ENCODE peak calls at places on chromosomes 2 and 18, in four cellular contexts. A is HL-60, B is GM12878, M is K562. X is an unnamed sample.

GRCh38 chr18:31321719-31322118 is 3.8 kb downstream of the DSG1 start:
- DNase-seq in A (no peak), B (no peak), M (no peak), X (no peak)

GRCh38 chr2:195820867-195821565 is 164.0 kb downstream of the SLC39A10 start:
- DNase-seq in A (no peak), B (no peak), M (no peak), X (no peak)

GRCh38 chr2:217859926-217860325 is 142.9 kb downstream of the TNS1 start:
- DNase-seq in A (no peak), B (no peak), M (no peak), X (no peak)

GRCh38 chr2:118166242-118166641 is 78.0 kb downstream of the INSIG2 start:
- DNase-seq in A (no peak), B (no peak), M (no peak), X (no peak)

GRCh38 chr18:66571845-66572244 is 32.0 kb downstream of the CDH19 start:
- DNase-seq in A (no peak), B (no peak), M (no peak), X (no peak)

GRCh38 chr2:234954551-234954992 is 2.8 kb downstream of the SH3BP4 start:
- DNase-seq in A (no peak), B (no peak), M (no peak), X (no peak)

GRCh38 chr2:223469270-223470057 is 132.7 kb downstream of the SCG2 start:
- DNase-seq in A (no peak), B (no peak), M (no peak), X (no peak)

GRCh38 chr2:26727641-26728561 is 35.4 kb downstream of the KCNK3 start:
- DNase-seq in A (no peak), B (no peak), M (peak; percentile 55), X (peak; percentile 53)

GRCh38 chr2:66604911-66605310 is 170.0 kb downstream of the MEIS1 start:
- DNase-seq in A (no peak), B (no peak), M (no peak), X (no peak)

GRCh38 chr2:180449171-180449570 is 442.1 kb upstream of the CWC22 start:
- DNase-seq in A (no peak), B (no peak), M (no peak), X (no peak)

GRCh38 chr2:7020468-7020867 is 103.3 kb downstream of the RNF144A start:
- DNase-seq in A (no peak), B (no peak), M (no peak), X (no peak)

GRCh38 chr2:43776317-43776716 is 2.5 kb downstream of the DYNC2LI1 start:
- DNase-seq in A (no peak), B (no peak), M (no peak), X (no peak)

GRCh38 chr2:233686967-233687366 is 5.3 kb downstream of the UGT1A7 start:
- DNase-seq in A (peak; percentile 13), B (no peak), M (no peak), X (no peak)

GRCh38 chr2:131055169-131056065 is 37.8 kb downstream of the FAM168B start:
- DNase-seq in A (no peak), B (no peak), M (no peak), X (no peak)

GRCh38 chr2:174053784-174054183 is 88.6 kb upstream of the SP3 start:
- DNase-seq in A (no peak), B (no peak), M (no peak), X (no peak)

GRCh38 chr18:78978336-78979057 is 1.1 kb upstream of the SALL3 start:
- DNase-seq in A (no peak), B (no peak), M (no peak), X (no peak)

GRCh38 chr2:240511351-240512108 is 46.3 kb downstream of the ANKMY1 start:
- DNase-seq in A (no peak), B (no peak), M (no peak), X (no peak)

GRCh38 chr2:181876614-181877063 is 14.9 kb upstream of the ITPRID2 start:
- DNase-seq in A (no peak), B (no peak), M (no peak), X (no peak)

GRCh38 chr18:76803814-76804213 is 18.5 kb upstream of the ZNF236 start:
- DNase-seq in A (peak; percentile 86), B (peak; percentile 51), M (peak; percentile 45), X (peak; percentile 45)

GRCh38 chr2:233234264-233234663 is 17.2 kb upstream of the ATG16L1 start:
- DNase-seq in A (no peak), B (no peak), M (no peak), X (no peak)

GRCh38 chr2:54968561-54969218 is 81.6 kb downstream of the RTN4 start:
- DNase-seq in A (no peak), B (no peak), M (no peak), X (no peak)

DNA sequence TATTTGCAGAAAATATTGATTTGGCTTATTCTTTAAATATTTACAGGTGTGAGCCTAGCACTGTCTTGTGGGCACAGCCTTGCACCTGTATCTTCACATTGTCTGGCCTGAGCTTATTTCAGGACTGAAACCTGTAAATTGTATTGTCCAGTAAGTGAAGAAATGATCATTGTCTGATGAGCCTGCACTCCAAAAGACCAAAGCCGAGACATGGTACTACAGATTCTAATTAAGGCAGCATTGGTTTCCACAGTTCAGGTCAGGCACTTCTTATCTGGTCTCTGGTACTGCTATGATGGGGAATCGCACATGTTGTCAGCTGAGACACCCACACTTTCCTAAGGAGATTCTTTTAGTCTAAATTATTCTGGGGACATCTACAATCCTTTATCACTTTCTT is 479.0 kb downstream of the TDRD15 start:
- DNase-seq in A (no peak), B (no peak), M (no peak), X (no peak)
- TF ChIP-seq SPI1 in A (no peak), B (no peak), M (no peak), X (no peak)

GRCh38 chr2:205511666-205512065 is 170.6 kb upstream of the NRP2 start:
- DNase-seq in A (no peak), B (no peak), M (no peak), X (no peak)
- TF ChIP-seq SPI1 in A (no peak), B (no peak), M (no peak), X (no peak)

DNA sequence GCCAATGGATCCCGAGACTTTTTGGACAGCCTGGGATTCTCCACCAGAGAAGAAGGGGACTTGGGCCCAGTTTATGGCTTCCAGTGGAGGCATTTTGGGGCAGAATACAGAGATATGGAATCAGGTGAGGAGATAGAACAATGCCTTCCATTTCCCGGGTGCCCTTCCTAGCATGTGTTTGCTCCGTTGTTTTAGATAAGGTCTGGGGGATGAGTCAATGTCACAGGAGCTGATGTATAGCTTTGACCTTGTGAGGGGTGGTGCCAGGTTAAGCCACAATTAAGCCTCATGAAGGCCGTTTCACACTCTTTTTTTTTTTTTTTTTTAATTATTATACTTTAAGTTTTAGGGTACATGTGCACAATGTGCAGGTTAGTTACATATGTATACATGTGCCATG is 4.7 kb downstream of the TYMS start:
- DNase-seq in A (no peak), B (no peak), M (peak; percentile 33), X (no peak)
- TF ChIP-seq SPI1 in A (no peak), B (no peak), M (no peak), X (no peak)

GRCh38 chr2:165871025-165871424 is 77.0 kb upstream of the GALNT3 start:
- DNase-seq in A (no peak), B (no peak), M (no peak), X (no peak)

GRCh38 chr2:165864353-165864752 is 70.3 kb upstream of the GALNT3 start:
- DNase-seq in A (no peak), B (no peak), M (no peak), X (no peak)

GRCh38 chr2:165872101-165872791 is 78.2 kb upstream of the GALNT3 start:
- DNase-seq in A (no peak), B (no peak), M (no peak), X (no peak)

GRCh38 chr2:165870346-165870745 is 76.3 kb upstream of the GALNT3 start:
- DNase-seq in A (no peak), B (no peak), M (no peak), X (no peak)

GRCh38 chr2:165868211-165868610 is 74.2 kb upstream of the GALNT3 start:
- DNase-seq in A (no peak), B (no peak), M (no peak), X (no peak)
- TF ChIP-seq SPI1 in A (no peak), B (no peak), M (no peak), X (no peak)

GRCh38 chr2:150994041-150994440 is 267.6 kb downstream of the RBM43 start:
- DNase-seq in A (no peak), B (no peak), M (no peak), X (no peak)
- TF ChIP-seq SPI1 in A (no peak), B (no peak), M (no peak), X (no peak)

DNA sequence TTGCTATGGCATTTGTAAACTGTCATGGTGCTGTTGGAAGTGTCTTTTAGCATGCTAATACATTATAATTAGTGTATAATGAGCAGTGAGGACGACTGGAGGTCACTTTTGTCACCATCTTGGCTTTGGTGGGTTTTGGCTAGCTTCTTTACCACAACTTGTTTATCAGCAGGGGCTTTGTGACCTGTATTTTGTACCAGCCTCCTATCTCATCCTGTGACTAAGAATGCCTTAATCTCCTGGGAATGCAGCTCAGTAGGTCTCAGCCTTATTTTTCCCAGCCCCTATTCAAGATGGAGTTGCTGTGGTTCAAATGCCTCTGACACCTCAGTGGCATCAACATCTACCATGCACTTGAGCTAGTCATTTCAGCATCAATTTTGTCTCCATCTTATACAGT is 29.7 kb downstream of the LYPD6 start:
- DNase-seq in A (no peak), B (no peak), M (no peak), X (no peak)
- TF ChIP-seq SPI1 in A (no peak), B (no peak), M (no peak), X (no peak)

DNA sequence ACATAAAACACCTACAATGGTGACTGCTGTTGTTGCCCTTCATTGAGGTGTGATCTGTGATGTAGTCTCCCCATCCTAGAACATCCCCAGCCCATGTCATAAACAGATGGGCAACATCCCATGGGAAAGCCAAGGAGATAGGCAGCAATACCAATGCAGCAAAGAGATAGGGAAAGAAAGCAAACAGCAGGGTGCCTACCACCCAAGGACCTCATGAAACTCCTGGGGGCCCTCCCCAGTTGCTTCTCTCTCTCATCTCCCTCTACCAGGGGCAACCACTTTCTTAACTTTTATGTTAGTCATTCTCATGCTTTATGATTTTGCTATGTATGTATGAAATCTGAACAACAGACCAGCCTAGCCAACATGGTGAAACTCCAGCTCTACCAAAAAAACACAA is 8.1 kb upstream of the ITPRIPL1 start:
- DNase-seq in A (no peak), B (no peak), M (no peak), X (no peak)
- TF ChIP-seq SPI1 in A (no peak), B (no peak), M (no peak), X (no peak)

GRCh38 chr2:220510668-220511067 is 883.2 kb downstream of the SLC4A3 start:
- DNase-seq in A (no peak), B (no peak), M (no peak), X (no peak)
- TF ChIP-seq SPI1 in A (no peak), B (no peak), M (no peak), X (no peak)

X was measured in GM12891.